ENCODE peak calls at places on chromosomes 3 and 15, in five cellular contexts. L is aorta, H is mesenchymal stem cell, W is DND-41, S is mammary epithelial cell. Z is an unnamed sample. For H3K27me3, the result is how much of the 10 kb centered on the place peaks cover.

GRCh38 chr3:159074756-159075155 is 272.9 kb downstream of the MFSD1 start:
- DNase-seq in L (no peak), H (no peak), W (no peak), S (no peak), Z (no peak)

GRCh38 chr3:73480187-73480672 is 144.5 kb downstream of the PDZRN3 start:
- DNase-seq in L (no peak), H (no peak), W (no peak), S (no peak), Z (no peak)

GRCh38 chr3:142057331-142057725 is 92.0 kb downstream of the TFDP2 start:
- DNase-seq in L (no peak), H (no peak), W (no peak), S (no peak), Z (no peak)

GRCh38 chr3:90011136-90011535 is 903.7 kb downstream of the EPHA3 start:
- DNase-seq in L (no peak), H (peak), W (no peak), S (no peak), Z (no peak)

GRCh38 chr3:177438596-177439220 is 241.4 kb upstream of the TBL1XR1 start:
- DNase-seq in L (no peak), H (no peak), W (no peak), S (no peak), Z (no peak)

GRCh38 chr3:11582123-11582968 is 61.4 kb downstream of the VGLL4 start:
- DNase-seq in L (peak), H (peak), W (peak), S (peak), Z (no peak)

GRCh38 chr15:69729167-69729748 is 276.6 kb downstream of the RPLP1 start:
- DNase-seq in L (no peak), H (peak), W (peak), S (no peak), Z (peak)

GRCh38 chr3:125087768-125088391 is 32.1 kb upstream of the HEG1 start:
- DNase-seq in L (no peak), H (peak), W (no peak), S (no peak), Z (no peak)

GRCh38 chr15:31302029-31302657 is 24.5 kb upstream of the KLF13 start:
- DNase-seq in L (no peak), H (no peak), W (peak), S (no peak), Z (no peak)

GRCh38 chr15:57867970-57868791 is 161.7 kb downstream of the POLR2M start:
- DNase-seq in L (no peak), H (no peak), W (peak), S (no peak), Z (no peak)

GRCh38 chr3:154969366-154969765 is 110.8 kb upstream of the MME start:
- DNase-seq in L (no peak), H (no peak), W (no peak), S (no peak), Z (no peak)

GRCh38 chr15:99172989-99173388 is 68.1 kb downstream of the SYNM start:
- DNase-seq in L (no peak), H (no peak), W (no peak), S (no peak), Z (no peak)

GRCh38 chr3:115974940-115975339 is 351.6 kb downstream of the GAP43 start:
- DNase-seq in L (no peak), H (peak), W (no peak), S (no peak), Z (no peak)

GRCh38 chr3:169886671-169887070 is 16.9 kb upstream of the LRRC31 start:
- DNase-seq in L (peak), H (no peak), W (no peak), S (no peak), Z (no peak)

GRCh38 chr15:78047631-78048409 is 29.7 kb downstream of the TBC1D2B start:
- DNase-seq in L (no peak), H (peak), W (peak), S (no peak), Z (no peak)

GRCh38 chr3:172673210-172673679 is 37.6 kb downstream of the NCEH1 start:
- DNase-seq in L (no peak), H (peak), W (peak), S (peak), Z (peak)

GRCh38 chr3:41673643-41674042 is 288.3 kb downstream of the ULK4 start:
- DNase-seq in L (no peak), H (peak), W (no peak), S (no peak), Z (no peak)

GRCh38 chr3:30492581-30493192 is 113.7 kb upstream of the TGFBR2 start:
- DNase-seq in L (no peak), H (peak), W (no peak), S (peak), Z (no peak)

GRCh38 chr15:91032919-91033803 is 10.8 kb upstream of the VPS33B start:
- DNase-seq in L (no peak), H (peak), W (peak), S (peak), Z (peak)

GRCh38 chr3:42654331-42655201 is 1.1 kb downstream of the ZBTB47 start:
- DNase-seq in L (peak), H (peak), W (no peak), S (no peak), Z (peak)

GRCh38 chr15:98734472-98735284 is 86.3 kb downstream of the IGF1R start:
- DNase-seq in L (no peak), H (peak), W (no peak), S (no peak), Z (no peak)

GRCh38 chr3:37861540-37862051 is at the start of gene CTDSPL:
- DNase-seq in L (peak), H (peak), W (peak), S (peak), Z (peak)

GRCh38 chr3:72042397-72043211 is 257.7 kb upstream of the PROK2 start:
- DNase-seq in L (no peak), H (peak), W (no peak), S (no peak), Z (no peak)

GRCh38 chr15:44501768-44502366 is 35.1 kb upstream of the EIF3J start:
- DNase-seq in L (no peak), H (peak), W (no peak), S (peak), Z (peak)

GRCh38 chr3:102339671-102340070 is 95.1 kb upstream of the ZPLD1 start:
- DNase-seq in L (no peak), H (no peak), W (no peak), S (no peak), Z (no peak)

GRCh38 chr3:114242947-114243346 is 5.6 kb upstream of the ZNF80 start:
- DNase-seq in L (no peak), H (no peak), W (no peak), S (no peak), Z (no peak)

GRCh38 chr15:70279096-70279495 is 181.4 kb upstream of the TLE3 start:
- DNase-seq in L (peak), H (no peak), W (no peak), S (no peak), Z (no peak)

GRCh38 chr3:151145713-151146070 is 57.3 kb downstream of the GPR171 start:
- DNase-seq in L (no peak), H (no peak), W (no peak), S (no peak), Z (no peak)

GRCh38 chr15:31398677-31399260 is 72.1 kb downstream of the KLF13 start:
- DNase-seq in L (no peak), H (no peak), W (peak), S (peak), Z (no peak)

GRCh38 chr3:154316974-154317767 is 7.1 kb downstream of the DHX36 start:
- DNase-seq in L (no peak), H (no peak), W (no peak), S (no peak), Z (no peak)

GRCh38 chr3:42501681-42502428 is 588 bp upstream of the VIPR1 start:
- DNase-seq in L (peak), H (peak), W (no peak), S (peak), Z (peak)

GRCh38 chr3:165206454-165207266 is 10.5 kb upstream of the SLITRK3 start:
- DNase-seq in L (peak), H (peak), W (peak), S (peak), Z (peak)

GRCh38 chr3:126310816-126311215 is 46.4 kb downstream of the KLF15 start:
- DNase-seq in L (no peak), H (no peak), W (no peak), S (no peak), Z (no peak)

DNA sequence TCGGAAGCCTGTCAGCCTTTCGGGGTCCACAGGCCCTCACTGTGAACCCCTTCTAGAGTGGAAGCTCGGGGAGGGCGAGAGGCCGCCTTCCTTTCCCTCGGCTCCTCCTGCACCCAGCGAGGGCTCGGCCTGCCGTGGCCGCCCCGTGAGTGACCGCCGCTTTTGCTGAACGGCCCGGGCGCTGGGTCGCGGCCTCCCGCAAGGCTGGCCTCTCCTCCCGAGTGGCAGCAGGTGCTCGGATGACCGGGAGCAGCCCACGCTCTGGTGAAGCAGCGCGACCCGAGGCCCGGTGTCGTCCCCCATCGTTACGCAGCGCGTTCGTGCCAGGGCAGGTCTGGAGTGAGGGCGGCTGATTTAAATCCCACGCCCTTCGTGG is 53.8 kb downstream of the LRRK1 start:
- DNase-seq in L (no peak), H (no peak), W (no peak), S (no peak), Z (no peak)
- H3K4me3 ChIP-seq in L (no peak), H (peak), W (no peak), S (no peak), Z (no peak)

GRCh38 chr3:54891540-54891897 is 36.3 kb downstream of the LRTM1 start:
- DNase-seq in L (peak), H (peak), W (no peak), S (peak), Z (no peak)
- H3K27ac ChIP-seq in L (no peak), H (peak), W (no peak), S (peak), Z (no peak)

GRCh38 chr3:123028233-123028828 is 768 bp upstream of the SEMA5B start:
- DNase-seq in L (no peak), H (peak), W (peak), S (peak), Z (peak)

GRCh38 chr3:123034120-123034519 is 6.6 kb upstream of the SEMA5B start:
- DNase-seq in L (no peak), H (no peak), W (no peak), S (no peak), Z (no peak)

GRCh38 chr3:123032057-123032456 is 4.5 kb upstream of the SEMA5B start:
- DNase-seq in L (no peak), H (no peak), W (no peak), S (no peak), Z (no peak)

GRCh38 chr3:123027292-123028232 is at the start of gene SEMA5B:
- DNase-seq in L (peak), H (peak), W (peak), S (peak), Z (peak)

GRCh38 chr3:123031051-123031450 is 3.5 kb upstream of the SEMA5B start:
- DNase-seq in L (no peak), H (no peak), W (no peak), S (no peak), Z (no peak)
- H3K27me3 ChIP-seq in L (under half), H (half or more), W (half or more), S (under half), Z (under half)

GRCh38 chr3:58117561-58118305 is 93.0 kb downstream of the DNASE1L3 start:
- DNase-seq in L (peak), H (no peak), W (no peak), S (no peak), Z (no peak)
- H3K4me3 ChIP-seq in L (no peak), H (no peak), W (no peak), S (no peak), Z (no peak)

DNA sequence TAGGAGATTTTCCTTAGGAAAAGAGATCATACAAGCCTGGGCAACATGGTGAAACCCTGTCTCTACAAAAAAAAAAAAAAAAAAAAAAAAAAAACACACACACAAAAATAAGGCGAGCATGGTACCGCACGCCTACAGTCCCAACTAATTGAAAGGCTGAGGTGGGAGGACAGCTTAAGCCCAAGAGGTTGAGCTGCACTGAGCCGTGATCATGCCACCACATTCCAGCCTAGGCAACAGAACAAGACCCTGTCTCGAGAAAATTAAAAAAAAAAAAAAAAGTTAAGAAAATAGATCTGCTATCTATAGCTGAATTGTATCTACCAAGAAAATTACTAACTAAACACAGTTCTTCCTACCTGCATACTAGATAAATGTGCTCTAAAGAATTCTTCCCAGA is 7.1 kb downstream of the MSL2 start:
- DNase-seq in L (no peak), H (no peak), W (no peak), S (no peak), Z (no peak)
- H3K27ac ChIP-seq in L (no peak), H (no peak), W (no peak), S (no peak), Z (no peak)

GRCh38 chr3:10468611-10469354 is 36.6 kb downstream of the ATP2B2 start:
- DNase-seq in L (no peak), H (no peak), W (no peak), S (no peak), Z (no peak)
- H3K27me3 ChIP-seq in L (under half), H (half or more), W (under half), S (under half), Z (under half)

DNA sequence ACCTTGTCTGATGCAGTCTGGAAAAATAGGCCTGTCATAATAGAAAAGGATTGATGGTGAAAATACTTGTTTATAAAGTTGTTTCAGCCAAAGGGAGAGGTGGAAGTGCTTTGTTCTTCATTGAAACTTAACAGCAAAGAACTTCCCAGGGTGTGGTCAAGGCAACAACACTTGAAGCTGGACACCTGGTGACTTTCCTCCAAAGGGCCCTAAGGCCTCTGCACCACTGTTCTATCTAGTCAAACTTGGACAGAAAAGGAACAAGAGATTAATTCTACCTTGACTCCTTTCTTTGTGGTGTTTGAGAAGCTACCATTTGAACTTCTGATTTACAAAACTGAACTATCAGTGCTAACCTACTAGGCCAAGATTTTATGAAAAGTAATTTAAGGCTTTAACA is 102.0 kb downstream of the CMSS1 start:
- DNase-seq in L (no peak), H (no peak), W (no peak), S (no peak), Z (no peak)
- H3K4me3 ChIP-seq in L (no peak), H (no peak), W (no peak), S (no peak), Z (no peak)